ENCODE peak calls at places on chromosome 13, in ten cellular contexts. U, P, I, B, C, E, J, V, T and K are unnamed samples.

GRCh38 chr13:52713894-52714293 is 25.7 kb downstream of the CNMD start:
- DNase-seq in I (no peak), E (no peak), B (no peak), V (peak; percentile 61), C (no peak), T (no peak), P (no peak), J (no peak), U (no peak), K (no peak)

GRCh38 chr13:27466513-27466912 is 16.1 kb upstream of the MTIF3 start:
- DNase-seq in I (no peak), U (no peak), V (peak; percentile 29), J (no peak), E (no peak), T (no peak), P (no peak), C (no peak), B (no peak), K (no peak)

GRCh38 chr13:113098163-113098732 is 7.3 kb upstream of the F7 start:
- DNase-seq in P (no peak), U (peak; percentile 76), T (no peak), E (no peak), J (no peak), V (no peak), C (no peak), I (no peak), B (no peak), K (no peak)

GRCh38 chr13:32200741-32201140 is 114.4 kb downstream of the ZAR1L start:
- DNase-seq in P (no peak), U (no peak), J (no peak), E (no peak), B (no peak), T (no peak), I (no peak), C (no peak), V (no peak), K (no peak)

GRCh38 chr13:21637296-21637695 is 33.3 kb upstream of the MICU2 start:
- DNase-seq in J (peak; percentile 66), B (peak; percentile 79), C (no peak), E (no peak), T (no peak), P (no peak), I (no peak), V (peak; percentile 14), U (peak; percentile 90), K (peak; percentile 89)

GRCh38 chr13:57666554-57666953 is 35.0 kb downstream of the PCDH17 start:
- DNase-seq in U (no peak), C (no peak), I (no peak), B (no peak), T (peak; percentile 12), J (no peak), P (no peak), E (no peak), V (no peak), K (no peak)

GRCh38 chr13:73737214-73737613 is 397.0 kb downstream of the KLF12 start:
- DNase-seq in B (no peak), C (no peak), T (no peak), I (no peak), V (no peak), U (no peak), J (no peak), P (no peak), E (no peak), K (no peak)

GRCh38 chr13:102878491-102878890 is 32.7 kb downstream of the ERCC5 start:
- DNase-seq in I (no peak), E (no peak), J (no peak), B (no peak), U (no peak), P (peak; percentile 29), T (peak; percentile 56), V (no peak), C (no peak), K (no peak)

GRCh38 chr13:66443926-66444325 is 786.2 kb downstream of the PCDH9 start:
- DNase-seq in I (no peak), J (no peak), B (no peak), U (no peak), E (no peak), T (no peak), C (no peak), V (no peak), P (no peak), K (no peak)

GRCh38 chr13:77595166-77595810 is 59.8 kb downstream of the SCEL start:
- DNase-seq in C (no peak), J (no peak), I (no peak), V (no peak), B (no peak), U (no peak), T (no peak), P (no peak), E (no peak), K (no peak)

GRCh38 chr13:50129923-50130685 is 114.9 kb downstream of the KCNRG start:
- DNase-seq in V (peak; percentile 13), B (no peak), T (peak; percentile 76), P (peak; percentile 57), I (peak; percentile 59), J (peak; percentile 22), E (peak; percentile 35), U (peak; percentile 86), C (peak; percentile 81), K (no peak)

GRCh38 chr13:51818771-51819511 is 15.0 kb upstream of the DHRS12 start:
- DNase-seq in P (no peak), E (no peak), V (no peak), C (peak; percentile 30), I (no peak), T (no peak), J (no peak), B (no peak), U (no peak), K (no peak)

DNA sequence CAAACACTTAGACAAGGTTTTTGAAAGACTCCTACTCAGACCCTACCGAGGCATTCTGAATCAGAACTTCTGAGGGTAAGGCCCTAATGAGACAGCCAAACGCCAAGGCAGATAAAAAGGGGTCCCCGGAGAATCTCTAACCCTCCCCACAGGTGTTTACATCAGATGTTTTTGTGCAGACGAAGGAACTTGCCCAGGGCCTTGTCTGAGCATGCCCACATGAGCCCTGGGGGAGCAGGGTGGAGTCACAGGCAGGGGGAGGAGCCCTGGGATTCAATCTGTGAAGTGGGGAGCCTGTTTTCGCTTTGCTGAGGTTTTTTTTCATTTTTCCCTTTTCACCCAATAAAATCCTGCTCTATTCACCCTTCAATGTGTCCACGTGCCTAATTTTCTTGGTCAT is 61.6 kb upstream of the MED4 start:
- DNase-seq in J (no peak), B (no peak), E (no peak), T (no peak), I (no peak), V (peak; percentile 18), P (no peak), U (no peak), C (no peak), K (peak; percentile 71)
- H3K4me3 ChIP-seq in J (no peak overlapping the region), B (no peak overlapping the region), E (no peak overlapping the region), T (no peak overlapping the region), I (no peak overlapping the region), V (no peak overlapping the region), P (no peak overlapping the region), U (no peak overlapping the region), C (no peak overlapping the region), K (no peak overlapping the region)

GRCh38 chr13:110705356-110705825 is 525 bp downstream of the CARS2 start:
- DNase-seq in B (no peak), T (no peak), I (no peak), V (no peak), U (no peak), C (no peak), E (no peak), P (no peak), J (no peak), K (no peak)
- H3K27ac ChIP-seq in B (peak overlapping the region; percentile 93), T (no peak overlapping the region), I (peak overlapping the region; percentile 73), V (peak overlapping the region; percentile 88), U (peak overlapping the region; percentile 65), C (peak overlapping the region; percentile 88), E (peak overlapping the region; percentile 91), P (no peak overlapping the region), J (peak overlapping the region; percentile 100), K (peak overlapping the region; percentile 92)

GRCh38 chr13:99895999-99896695 is 75.4 kb downstream of the ZIC5 start:
- DNase-seq in P (peak; percentile 47), C (no peak), T (peak; percentile 80), U (no peak), J (no peak), V (no peak), E (no peak), B (no peak), I (no peak), K (no peak)

GRCh38 chr13:99895428-99895998 is 76.1 kb downstream of the ZIC5 start:
- DNase-seq in J (no peak), C (no peak), I (no peak), V (no peak), E (no peak), P (no peak), T (peak; percentile 29), B (no peak), U (no peak), K (no peak)

GRCh38 chr13:99894105-99894504 is 77.5 kb downstream of the ZIC5 start:
- DNase-seq in V (no peak), B (no peak), E (no peak), J (no peak), U (no peak), T (no peak), I (no peak), C (no peak), P (no peak), K (no peak)

GRCh38 chr13:99893567-99893966 is 78.0 kb downstream of the ZIC5 start:
- DNase-seq in T (no peak), J (no peak), C (no peak), P (no peak), I (no peak), V (no peak), B (no peak), U (no peak), E (no peak), K (no peak)

DNA sequence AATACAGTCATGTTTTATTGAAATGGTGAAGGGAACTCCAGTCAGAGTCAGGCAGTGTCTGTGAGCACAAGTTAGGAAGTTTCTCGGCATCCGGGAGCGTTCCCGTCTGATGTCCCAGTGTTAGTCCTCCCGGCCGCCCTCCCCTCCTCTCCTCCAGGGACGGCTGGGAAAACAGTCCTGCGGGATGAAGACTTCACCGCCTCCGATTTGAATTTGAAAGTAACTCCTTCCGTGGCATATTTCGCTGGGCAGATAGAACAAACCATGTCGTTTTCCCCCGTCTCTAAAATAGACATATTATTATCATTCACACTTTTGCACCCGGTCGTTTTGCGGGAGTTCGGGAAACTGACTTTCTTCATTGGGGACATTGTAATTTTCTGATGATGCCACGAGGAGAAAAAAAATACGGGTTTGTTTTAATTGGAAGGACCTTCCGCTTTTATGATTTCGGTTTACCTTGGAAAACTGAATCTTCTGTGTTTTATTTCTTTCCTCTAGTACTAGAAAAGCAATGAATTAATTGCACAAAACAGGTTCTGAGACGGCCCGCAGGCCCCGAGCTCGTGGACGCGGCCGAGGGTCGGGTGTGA is 76.6 kb downstream of the ZIC5 start:
- DNase-seq in J (no peak), V (no peak), T (peak; percentile 39), I (no peak), E (no peak), P (no peak), U (no peak), C (no peak), B (no peak), K (no peak)
- H3K4me3 ChIP-seq in J (peak overlapping the region; percentile 28), V (no peak overlapping the region), T (peak overlapping the region; percentile 31), I (peak overlapping the region; percentile 15), E (no peak overlapping the region), P (no peak overlapping the region), U (peak overlapping the region; percentile 25), C (peak overlapping the region; percentile 54), B (no peak overlapping the region), K (peak overlapping the region; percentile 33)

GRCh38 chr13:54415753-54416366 is 1387.2 kb downstream of the OLFM4 start:
- DNase-seq in E (no peak), I (no peak), T (peak; percentile 11), P (no peak), J (no peak), B (no peak), V (no peak), U (no peak), C (no peak), K (no peak)
- H3K27ac ChIP-seq in E (no peak overlapping the region), I (no peak overlapping the region), T (no peak overlapping the region), P (peak overlapping the region; percentile 9), J (no peak overlapping the region), B (no peak overlapping the region), V (no peak overlapping the region), U (no peak overlapping the region), C (no peak overlapping the region), K (no peak overlapping the region)